ENCODE peak calls at places on chromosome 6, in four cellular contexts. One of them, this sample, is unnamed.

GRCh38 chr6:54861846-54862616 is 15.5 kb downstream of the FAM83B start:
- DNase-seq in breast epithelium: no peak
- DNase-seq in GM23248: no peak
- DNase-seq in IMR-90: no peak
- DNase-seq in this sample: no peak

GRCh38 chr6:151388997-151389639 is 2.2 kb downstream of the ZBTB2 start:
- DNase-seq in breast epithelium: no peak
- DNase-seq in GM23248: no peak
- DNase-seq in IMR-90: no peak
- DNase-seq in this sample: no peak

GRCh38 chr6:3186974-3187382 is 29.6 kb upstream of the TUBB2A start:
- DNase-seq in breast epithelium: no peak
- DNase-seq in GM23248: no peak
- DNase-seq in IMR-90: no peak
- DNase-seq in this sample: no peak

GRCh38 chr6:25166955-25167753 is 112.0 kb upstream of the CARMIL1 start:
- DNase-seq in breast epithelium: no peak
- DNase-seq in GM23248: no peak
- DNase-seq in IMR-90: no peak
- DNase-seq in this sample: no peak

GRCh38 chr6:25788305-25788922 is 33.9 kb downstream of the SLC17A4 start:
- DNase-seq in breast epithelium: no peak
- DNase-seq in GM23248: peak; percentile 70
- DNase-seq in IMR-90: peak; percentile 51
- DNase-seq in this sample: peak; percentile 54

GRCh38 chr6:132198040-132198439 is 203.2 kb downstream of the MOXD1 start:
- DNase-seq in breast epithelium: no peak
- DNase-seq in GM23248: peak; percentile 64
- DNase-seq in IMR-90: no peak
- DNase-seq in this sample: no peak

GRCh38 chr6:125732398-125732797 is 17.0 kb upstream of the HEY2 start:
- DNase-seq in breast epithelium: no peak
- DNase-seq in GM23248: no peak
- DNase-seq in IMR-90: no peak
- DNase-seq in this sample: no peak

GRCh38 chr6:46781478-46782378 is 11.5 kb upstream of the MEP1A start:
- DNase-seq in breast epithelium: no peak
- DNase-seq in GM23248: peak; percentile 77
- DNase-seq in IMR-90: peak; percentile 50
- DNase-seq in this sample: no peak

GRCh38 chr6:11918021-11918738 is 93.9 kb upstream of the HIVEP1 start:
- DNase-seq in breast epithelium: no peak
- DNase-seq in GM23248: peak; percentile 91
- DNase-seq in IMR-90: peak; percentile 82
- DNase-seq in this sample: no peak

GRCh38 chr6:36838896-36839818 is at the start of gene CPNE5:
- DNase-seq in breast epithelium: no peak
- DNase-seq in GM23248: peak; percentile 40
- DNase-seq in IMR-90: no peak
- DNase-seq in this sample: no peak

GRCh38 chr6:169319561-169319960 is 65.9 kb upstream of the THBS2 start:
- DNase-seq in breast epithelium: no peak
- DNase-seq in GM23248: no peak
- DNase-seq in IMR-90: peak; percentile 13
- DNase-seq in this sample: no peak

GRCh38 chr6:144006731-144007454 is 1.2 kb downstream of the PLAGL1 start:
- DNase-seq in breast epithelium: no peak
- DNase-seq in GM23248: peak; percentile 65
- DNase-seq in IMR-90: peak; percentile 75
- DNase-seq in this sample: peak; percentile 16
- H3K4me3 ChIP-seq in breast epithelium: peak overlapping the region; percentile 52
- H3K4me3 ChIP-seq in GM23248: peak overlapping the region; percentile 77
- H3K4me3 ChIP-seq in IMR-90: peak overlapping the region; percentile 69
- H3K4me3 ChIP-seq in this sample: peak overlapping the region; percentile 72

GRCh38 chr6:136831873-136832562 is 9.6 kb downstream of the PEX7 start:
- DNase-seq in breast epithelium: no peak
- DNase-seq in GM23248: no peak
- DNase-seq in IMR-90: no peak
- DNase-seq in this sample: no peak
- H3K9me3 ChIP-seq in breast epithelium: peaks cover 16% of the 10 kb centered on the region
- H3K9me3 ChIP-seq in GM23248: no peaks in the 10 kb centered on the region
- H3K9me3 ChIP-seq in IMR-90: peaks cover 7% of the 10 kb centered on the region
- H3K9me3 ChIP-seq in this sample: peaks cover 12% of the 10 kb centered on the region

DNA sequence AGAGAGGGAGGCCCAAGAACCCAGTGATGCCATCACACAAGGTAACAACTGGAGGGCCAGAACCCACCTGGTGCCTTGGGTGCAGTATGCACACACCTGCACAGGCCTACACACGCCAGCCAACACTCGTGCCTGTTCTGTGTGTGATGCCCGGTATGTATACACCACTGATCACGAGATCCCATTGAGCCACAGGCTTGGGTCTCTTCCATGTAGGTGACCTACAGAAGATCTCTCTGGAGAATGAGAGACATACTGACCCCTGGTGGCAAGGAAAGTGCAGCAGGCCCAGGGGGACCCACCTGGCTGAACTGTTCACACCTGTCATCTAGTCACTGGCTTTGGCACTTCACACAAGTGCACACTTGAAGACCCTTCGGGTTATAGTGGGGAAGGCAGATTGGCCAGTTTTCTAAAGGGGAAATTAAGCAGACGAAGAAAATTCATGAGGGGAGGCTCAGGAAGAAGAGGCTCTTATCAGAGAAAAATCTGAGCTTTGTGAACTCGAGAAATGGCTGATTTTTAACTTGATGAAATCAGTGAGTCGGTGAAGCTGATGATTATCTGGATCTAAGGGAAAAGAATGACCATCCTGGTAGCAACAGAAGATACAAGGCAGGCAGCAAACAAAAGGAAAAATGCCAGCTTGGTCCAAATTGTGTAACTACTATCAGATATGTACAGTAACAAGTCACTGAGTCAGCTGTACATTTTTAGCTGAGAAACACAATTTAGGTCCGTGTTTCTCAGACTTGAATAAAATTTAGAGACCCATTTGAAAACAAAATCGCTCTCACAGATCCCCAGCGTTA is 69.1 kb upstream of the PBOV1 start:
- DNase-seq in breast epithelium: peak; percentile 32
- DNase-seq in GM23248: peak; percentile 52
- DNase-seq in IMR-90: no peak
- DNase-seq in this sample: no peak
- H3K27ac ChIP-seq in breast epithelium: no peak overlapping the region
- H3K27ac ChIP-seq in GM23248: peak overlapping the region; percentile 69
- H3K27ac ChIP-seq in IMR-90: no peak overlapping the region
- H3K27ac ChIP-seq in this sample: no peak overlapping the region

GRCh38 chr6:55868910-55869479 is 6.4 kb downstream of the BMP5 start:
- DNase-seq in breast epithelium: peak; percentile 23
- DNase-seq in GM23248: no peak
- DNase-seq in IMR-90: peak; percentile 75
- DNase-seq in this sample: no peak

GRCh38 chr6:55875420-55875819 is at the start of gene BMP5:
- DNase-seq in breast epithelium: no peak
- DNase-seq in GM23248: no peak
- DNase-seq in IMR-90: no peak
- DNase-seq in this sample: no peak

GRCh38 chr6:55869731-55870130 is 5.7 kb downstream of the BMP5 start:
- DNase-seq in breast epithelium: peak; percentile 35
- DNase-seq in GM23248: no peak
- DNase-seq in IMR-90: no peak
- DNase-seq in this sample: no peak

GRCh38 chr6:55874309-55874708 is 1.1 kb downstream of the BMP5 start:
- DNase-seq in breast epithelium: no peak
- DNase-seq in GM23248: no peak
- DNase-seq in IMR-90: no peak
- DNase-seq in this sample: no peak
- H3K4me3 ChIP-seq in breast epithelium: no peak overlapping the region
- H3K4me3 ChIP-seq in GM23248: no peak overlapping the region
- H3K4me3 ChIP-seq in IMR-90: no peak overlapping the region
- H3K4me3 ChIP-seq in this sample: peak overlapping the region; percentile 35

GRCh38 chr6:362231-362923 is 29.2 kb upstream of the IRF4 start:
- DNase-seq in breast epithelium: no peak
- DNase-seq in GM23248: no peak
- DNase-seq in IMR-90: no peak
- DNase-seq in this sample: no peak
- H3K9me3 ChIP-seq in breast epithelium: peaks cover 8% of the 10 kb centered on the region
- H3K9me3 ChIP-seq in GM23248: no peaks in the 10 kb centered on the region
- H3K9me3 ChIP-seq in IMR-90: peaks cover 23% of the 10 kb centered on the region
- H3K9me3 ChIP-seq in this sample: peaks cover 8% of the 10 kb centered on the region

GRCh38 chr6:16533721-16534136 is 227.5 kb downstream of the ATXN1 start:
- DNase-seq in breast epithelium: no peak
- DNase-seq in GM23248: peak; percentile 9
- DNase-seq in IMR-90: peak; percentile 14
- DNase-seq in this sample: no peak
- H3K27ac ChIP-seq in breast epithelium: no peak overlapping the region
- H3K27ac ChIP-seq in GM23248: no peak overlapping the region
- H3K27ac ChIP-seq in IMR-90: no peak overlapping the region
- H3K27ac ChIP-seq in this sample: no peak overlapping the region

DNA sequence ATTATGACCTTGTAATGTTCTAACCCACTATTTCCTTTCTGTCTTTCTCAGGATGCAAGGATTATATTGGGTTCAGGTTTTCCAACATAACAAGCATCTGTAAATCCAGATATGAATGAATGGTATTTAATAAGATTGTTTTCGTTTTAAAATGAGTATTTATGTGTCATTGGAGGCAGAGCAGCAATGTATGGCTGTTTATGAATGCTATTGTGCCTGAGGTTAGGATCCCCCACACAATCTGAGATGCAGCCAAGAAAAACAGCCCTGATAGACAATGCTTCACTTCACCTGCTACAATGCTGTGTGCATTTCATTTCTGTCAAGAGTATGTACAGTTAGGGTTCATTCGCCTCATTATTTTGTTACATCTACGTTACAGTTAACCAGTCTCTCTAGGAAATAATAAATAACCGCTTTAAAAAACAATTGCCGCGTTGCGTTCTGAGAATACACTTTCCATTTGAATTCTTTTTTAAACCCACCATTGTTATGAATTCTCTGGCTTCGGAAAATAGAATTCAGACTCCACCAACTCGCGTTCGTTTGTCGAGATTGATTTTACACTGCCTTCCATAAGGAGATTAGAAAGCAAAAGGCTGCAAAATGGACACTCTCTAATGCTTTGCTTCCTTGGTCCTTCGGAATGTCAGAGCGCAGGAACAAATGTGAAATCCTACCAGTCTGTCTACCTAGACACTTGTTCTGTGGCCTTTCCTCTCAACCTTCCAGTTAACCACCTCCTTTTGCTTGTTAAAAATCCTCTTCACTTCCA is 19.5 kb downstream of the TFAP2A start:
- DNase-seq in breast epithelium: no peak
- DNase-seq in GM23248: no peak
- DNase-seq in IMR-90: no peak
- DNase-seq in this sample: no peak
- H3K4me3 ChIP-seq in breast epithelium: no peak overlapping the region
- H3K4me3 ChIP-seq in GM23248: no peak overlapping the region
- H3K4me3 ChIP-seq in IMR-90: no peak overlapping the region
- H3K4me3 ChIP-seq in this sample: no peak overlapping the region

GRCh38 chr6:159992366-159992765 is 23.5 kb downstream of the IGF2R start:
- DNase-seq in breast epithelium: no peak
- DNase-seq in GM23248: no peak
- DNase-seq in IMR-90: no peak
- DNase-seq in this sample: no peak
- H3K9me3 ChIP-seq in breast epithelium: no peaks in the 10 kb centered on the region
- H3K9me3 ChIP-seq in GM23248: no peaks in the 10 kb centered on the region
- H3K9me3 ChIP-seq in IMR-90: no peaks in the 10 kb centered on the region
- H3K9me3 ChIP-seq in this sample: no peaks in the 10 kb centered on the region

GRCh38 chr6:166411721-166412151 is 29.0 kb upstream of the MPC1 start:
- DNase-seq in breast epithelium: no peak
- DNase-seq in GM23248: no peak
- DNase-seq in IMR-90: no peak
- DNase-seq in this sample: no peak

GRCh38 chr6:166412156-166412910 is 29.6 kb upstream of the MPC1 start:
- DNase-seq in breast epithelium: no peak
- DNase-seq in GM23248: no peak
- DNase-seq in IMR-90: no peak
- DNase-seq in this sample: no peak

GRCh38 chr6:166415306-166415705 is 32.6 kb upstream of the MPC1 start:
- DNase-seq in breast epithelium: no peak
- DNase-seq in GM23248: no peak
- DNase-seq in IMR-90: no peak
- DNase-seq in this sample: no peak

GRCh38 chr6:166412911-166413384 is 30.2 kb upstream of the MPC1 start:
- DNase-seq in breast epithelium: no peak
- DNase-seq in GM23248: no peak
- DNase-seq in IMR-90: no peak
- DNase-seq in this sample: no peak

GRCh38 chr6:166413491-166413951 is 30.8 kb upstream of the MPC1 start:
- DNase-seq in breast epithelium: no peak
- DNase-seq in GM23248: no peak
- DNase-seq in IMR-90: no peak
- DNase-seq in this sample: no peak
- H3K27ac ChIP-seq in breast epithelium: no peak overlapping the region
- H3K27ac ChIP-seq in GM23248: no peak overlapping the region
- H3K27ac ChIP-seq in IMR-90: no peak overlapping the region
- H3K27ac ChIP-seq in this sample: no peak overlapping the region

DNA sequence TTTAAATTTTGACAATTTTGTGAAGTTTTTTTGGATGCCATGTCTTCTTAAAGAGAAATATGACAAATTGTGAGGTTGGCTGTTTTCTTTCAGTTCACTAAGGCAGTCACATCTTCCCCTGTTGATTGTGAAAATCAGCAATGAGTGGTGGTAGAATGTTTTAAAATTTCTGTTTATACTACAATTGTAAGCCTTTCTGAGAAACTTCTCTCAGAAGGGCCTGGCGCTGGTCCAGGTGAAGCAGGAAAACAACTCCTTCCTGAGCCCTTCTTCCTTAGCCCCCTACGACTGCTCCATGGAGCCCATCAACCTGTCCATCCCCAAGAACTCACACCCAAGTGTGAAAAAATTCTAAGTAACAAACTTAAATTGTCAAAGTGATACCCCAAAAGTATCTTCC is 80.6 kb downstream of the SSR1 start:
- DNase-seq in breast epithelium: no peak
- DNase-seq in GM23248: peak; percentile 15
- DNase-seq in IMR-90: peak; percentile 36
- DNase-seq in this sample: no peak
- H3K4me3 ChIP-seq in breast epithelium: no peak overlapping the region
- H3K4me3 ChIP-seq in GM23248: no peak overlapping the region
- H3K4me3 ChIP-seq in IMR-90: no peak overlapping the region
- H3K4me3 ChIP-seq in this sample: no peak overlapping the region